ENCODE peak calls at places on chromosomes 2 and 18, in seven cellular contexts. D is HepG2, S is SK-N-SH, K is K562, Y is GM12878, G is H1, F is HCT116. P is an unnamed sample. For H3K4me1, the result is how much of the 10 kb centered on the place peaks cover.

GRCh38 chr2:215808996-215809395 is 204.4 kb downstream of the MREG start:
- DNase-seq in S (no peak), Y (no peak), K (peak), F (no peak), D (no peak), G (no peak), P (no peak)

GRCh38 chr2:19607931-19608762 is 249.7 kb upstream of the OSR1 start:
- DNase-seq in F (no peak), G (no peak), K (no peak), Y (no peak), S (no peak), D (no peak), P (no peak)

GRCh38 chr2:168452781-168453180 is 3.3 kb upstream of the CERS6 start:
- DNase-seq in F (no peak), D (no peak), S (no peak), K (no peak), G (no peak), Y (no peak), P (no peak)

GRCh38 chr2:122390406-122390805 is 635.0 kb downstream of the TSN start:
- DNase-seq in S (no peak), D (no peak), Y (peak), F (no peak), G (no peak), K (no peak), P (no peak)

GRCh38 chr2:165008916-165009315 is 53.6 kb upstream of the SLC38A11 start:
- DNase-seq in G (no peak), Y (no peak), S (no peak), K (no peak), D (no peak), F (no peak), P (no peak)

GRCh38 chr2:135130751-135131150 is 78.7 kb downstream of the RAB3GAP1 start:
- DNase-seq in K (no peak), G (no peak), Y (no peak), S (no peak), F (no peak), D (no peak), P (no peak)

GRCh38 chr2:37573406-37573805 is 98.0 kb downstream of the CDC42EP3 start:
- DNase-seq in F (no peak), K (no peak), S (no peak), Y (no peak), D (no peak), G (no peak), P (no peak)

GRCh38 chr18:77199707-77200106 is 49.9 kb upstream of the GALR1 start:
- DNase-seq in K (no peak), D (no peak), F (no peak), S (no peak), Y (no peak), G (no peak), P (no peak)

GRCh38 chr2:86054539-86055082 is 51.1 kb downstream of the POLR1A start:
- DNase-seq in G (no peak), Y (no peak), F (no peak), S (no peak), K (no peak), D (no peak), P (no peak)

GRCh38 chr2:137348301-137348700 is 583.0 kb downstream of the THSD7B start:
- DNase-seq in K (no peak), G (no peak), D (no peak), Y (no peak), S (no peak), F (no peak), P (no peak)

GRCh38 chr2:109410021-109410815 is 203.5 kb downstream of the SEPTIN10 start:
- DNase-seq in S (no peak), G (no peak), D (no peak), K (no peak), Y (no peak), F (no peak), P (peak)

GRCh38 chr2:48419884-48420511 is 110.0 kb upstream of the STON1 start:
- DNase-seq in K (no peak), D (no peak), S (no peak), Y (no peak), F (no peak), G (peak), P (no peak)

GRCh38 chr18:37598966-37599896 is 33.6 kb upstream of the CELF4 start:
- DNase-seq in F (no peak), K (no peak), D (no peak), Y (no peak), G (peak), S (no peak), P (no peak)

GRCh38 chr2:109188485-109188868 is 59.5 kb downstream of the SH3RF3 start:
- DNase-seq in Y (no peak), S (no peak), K (no peak), G (no peak), F (no peak), D (no peak), P (no peak)

GRCh38 chr18:617970-618504 is 21.2 kb downstream of the CLUL1 start:
- DNase-seq in G (no peak), K (peak), F (no peak), S (no peak), Y (no peak), D (no peak), P (no peak)

GRCh38 chr2:100142393-100142792 is at the start of gene AFF3:
- DNase-seq in D (no peak), K (no peak), F (no peak), S (no peak), Y (peak), G (no peak), P (no peak)

GRCh38 chr18:69172046-69172445 is 228.6 kb upstream of the DOK6 start:
- DNase-seq in D (no peak), Y (no peak), K (no peak), S (no peak), G (no peak), F (no peak), P (no peak)

GRCh38 chr2:45173513-45173912 is 164.3 kb upstream of the SIX2 start:
- DNase-seq in F (peak), D (no peak), G (peak), K (no peak), S (no peak), Y (no peak), P (no peak)

GRCh38 chr2:227632827-227633226 is 15.5 kb downstream of the SCYGR4 start:
- DNase-seq in Y (no peak), F (no peak), D (no peak), G (no peak), K (no peak), S (no peak), P (no peak)

GRCh38 chr2:152683400-152683799 is 33.9 kb downstream of the PRPF40A start:
- DNase-seq in K (no peak), Y (no peak), G (no peak), D (no peak), F (no peak), S (no peak), P (no peak)

GRCh38 chr2:102114851-102115497 is 27.6 kb upstream of the IL1R1 start:
- DNase-seq in D (peak), K (no peak), G (no peak), Y (no peak), S (no peak), F (no peak), P (no peak)

GRCh38 chr2:12948963-12949353 is 232.2 kb downstream of the TRIB2 start:
- DNase-seq in S (no peak), G (no peak), Y (no peak), K (no peak), D (no peak), F (no peak), P (no peak)

GRCh38 chr2:236176417-236176816 is 8.2 kb upstream of the GBX2 start:
- DNase-seq in S (peak), G (peak), F (no peak), Y (no peak), K (peak), D (peak), P (no peak)

GRCh38 chr2:162258169-162258568 is 14.9 kb upstream of the FAP start:
- DNase-seq in F (no peak), Y (no peak), S (no peak), G (no peak), D (no peak), K (no peak), P (no peak)

GRCh38 chr2:29113027-29113686 is 2.1 kb upstream of the CLIP4 start:
- DNase-seq in G (no peak), Y (no peak), S (no peak), K (no peak), D (peak), F (peak), P (no peak)

GRCh38 chr2:168913171-168913484 is 12.0 kb downstream of the G6PC2 start:
- DNase-seq in S (peak), F (no peak), Y (no peak), K (no peak), G (no peak), D (no peak), P (no peak)

GRCh38 chr2:133674433-133675331 is 106.4 kb upstream of the NCKAP5 start:
- DNase-seq in F (no peak), S (no peak), D (peak), K (no peak), G (peak), Y (no peak), P (peak)

GRCh38 chr18:22088029-22088428 is 81.4 kb upstream of the GATA6 start:
- DNase-seq in S (no peak), Y (no peak), G (no peak), F (no peak), D (no peak), K (no peak), P (no peak)

GRCh38 chr2:138782378-138782777 is 2.2 kb upstream of the NXPH2 start:
- DNase-seq in Y (no peak), F (no peak), G (no peak), D (no peak), K (no peak), S (no peak), P (no peak)

GRCh38 chr2:46390036-46390435 is 89.3 kb upstream of the TMEM247 start:
- DNase-seq in Y (no peak), F (no peak), D (no peak), G (no peak), K (no peak), S (no peak), P (no peak)

GRCh38 chr2:24617431-24617830 is 126.4 kb downstream of the NCOA1 start:
- DNase-seq in F (no peak), S (peak), G (no peak), K (no peak), D (no peak), Y (no peak), P (no peak)

GRCh38 chr18:12911928-12912703 is 28.1 kb upstream of the PTPN2 start:
- DNase-seq in F (no peak), K (no peak), G (peak), D (no peak), Y (no peak), S (no peak), P (no peak)

GRCh38 chr18:3251963-3252277 is 4.3 kb downstream of the MYL12A start:
- DNase-seq in K (no peak), F (no peak), S (no peak), D (no peak), G (no peak), Y (no peak), P (no peak)

GRCh38 chr18:3252843-3253242 is 5.2 kb downstream of the MYL12A start:
- DNase-seq in Y (no peak), K (no peak), D (no peak), G (no peak), F (no peak), S (no peak), P (no peak)

GRCh38 chr18:3250237-3251107 is 2.9 kb downstream of the MYL12A start:
- DNase-seq in Y (no peak), G (no peak), K (peak), S (no peak), D (no peak), F (no peak), P (no peak)

GRCh38 chr18:3248670-3249359 is 1.2 kb downstream of the MYL12A start:
- DNase-seq in S (no peak), D (peak), K (no peak), Y (no peak), G (no peak), F (no peak), P (no peak)

GRCh38 chr18:3251249-3251962 is 3.8 kb downstream of the MYL12A start:
- DNase-seq in K (no peak), Y (no peak), D (no peak), G (no peak), F (no peak), S (no peak), P (no peak)
- H3K4me1 ChIP-seq in K (under half), Y (under half), D (half or more), G (under half), F (under half), S (under half), P (under half)

GRCh38 chr2:238651306-238652052 is 196.4 kb upstream of the TWIST2 start:
- DNase-seq in K (no peak), D (no peak), S (no peak), Y (no peak), G (no peak), F (no peak), P (no peak)
- H3K9ac ChIP-seq in K (no peak), D (no peak), S (no peak), Y (no peak), G (no peak), F (no peak), P (no peak)

GRCh38 chr18:33116376-33116775 is 324.1 kb downstream of the CCDC178 start:
- DNase-seq in Y (no peak), K (no peak), S (no peak), G (no peak), D (no peak), F (no peak), P (no peak)
- TF ChIP-seq YY1 in Y (no peak), K (no peak), S (no peak), G (no peak), D (no peak), F (no peak), P (no peak)

GRCh38 chr2:217839750-217840107 is 163.1 kb downstream of the TNS1 start:
- DNase-seq in F (no peak), D (no peak), S (no peak), Y (no peak), K (no peak), G (no peak), P (no peak)

GRCh38 chr2:217838409-217838831 is 164.4 kb downstream of the TNS1 start:
- DNase-seq in K (no peak), F (no peak), S (no peak), Y (no peak), G (no peak), D (no peak), P (no peak)

GRCh38 chr2:217837530-217837929 is 165.3 kb downstream of the TNS1 start:
- DNase-seq in Y (no peak), F (no peak), D (no peak), K (no peak), G (no peak), S (no peak), P (no peak)

GRCh38 chr2:217840522-217840921 is 162.3 kb downstream of the TNS1 start:
- DNase-seq in D (no peak), F (no peak), G (no peak), Y (no peak), K (no peak), S (no peak), P (no peak)

GRCh38 chr2:217839073-217839749 is 163.6 kb downstream of the TNS1 start:
- DNase-seq in S (no peak), F (no peak), Y (no peak), G (no peak), K (no peak), D (no peak), P (no peak)
- H3K4me1 ChIP-seq in S (under half), F (under half), Y (under half), G (under half), K (under half), D (under half), P (under half)

GRCh38 chr2:172333626-172334330 is 93.6 kb upstream of the ITGA6 start:
- DNase-seq in S (no peak), Y (no peak), G (no peak), F (no peak), K (no peak), D (no peak), P (no peak)

GRCh38 chr2:172334988-172335387 is 92.4 kb upstream of the ITGA6 start:
- DNase-seq in F (no peak), G (no peak), Y (no peak), K (no peak), S (no peak), D (no peak), P (no peak)

GRCh38 chr2:172333206-172333605 is 94.2 kb upstream of the ITGA6 start:
- DNase-seq in S (no peak), F (no peak), D (no peak), G (no peak), Y (no peak), K (no peak), P (no peak)

GRCh38 chr2:172336681-172337080 is 90.7 kb upstream of the ITGA6 start:
- DNase-seq in F (no peak), Y (no peak), D (no peak), G (no peak), S (no peak), K (no peak), P (no peak)

GRCh38 chr2:172335731-172336130 is 91.7 kb upstream of the ITGA6 start:
- DNase-seq in G (no peak), S (no peak), Y (no peak), K (no peak), D (no peak), F (no peak), P (no peak)
- H3K9ac ChIP-seq in G (no peak), S (no peak), Y (no peak), K (no peak), D (no peak), F (no peak), P (no peak)

DNA sequence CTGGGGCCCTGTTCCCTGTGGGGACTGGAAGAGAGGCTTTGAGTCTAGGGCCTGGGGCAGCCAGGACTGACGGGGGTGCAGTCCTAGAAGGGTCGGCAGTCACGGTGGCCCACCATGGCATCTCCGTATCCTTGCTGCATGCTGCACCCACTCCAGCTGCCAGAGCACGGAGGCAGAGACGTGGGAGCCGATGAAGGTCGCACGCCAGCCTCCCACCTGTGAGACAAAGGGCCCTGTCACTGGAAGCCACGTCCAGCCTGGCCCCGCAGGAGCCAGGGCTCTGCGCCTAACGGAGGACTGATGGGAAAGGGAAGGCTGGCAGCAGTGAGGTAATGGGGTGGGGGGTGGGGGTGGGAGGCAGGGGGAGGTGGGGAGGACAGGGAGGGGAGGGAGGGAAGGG is 21.9 kb downstream of the ITM2C start:
- DNase-seq in G (no peak), Y (no peak), S (no peak), D (no peak), K (no peak), F (no peak), P (no peak)
- TF ChIP-seq YY1 in G (no peak), Y (no peak), S (no peak), D (no peak), K (no peak), F (no peak), P (no peak)

DNA sequence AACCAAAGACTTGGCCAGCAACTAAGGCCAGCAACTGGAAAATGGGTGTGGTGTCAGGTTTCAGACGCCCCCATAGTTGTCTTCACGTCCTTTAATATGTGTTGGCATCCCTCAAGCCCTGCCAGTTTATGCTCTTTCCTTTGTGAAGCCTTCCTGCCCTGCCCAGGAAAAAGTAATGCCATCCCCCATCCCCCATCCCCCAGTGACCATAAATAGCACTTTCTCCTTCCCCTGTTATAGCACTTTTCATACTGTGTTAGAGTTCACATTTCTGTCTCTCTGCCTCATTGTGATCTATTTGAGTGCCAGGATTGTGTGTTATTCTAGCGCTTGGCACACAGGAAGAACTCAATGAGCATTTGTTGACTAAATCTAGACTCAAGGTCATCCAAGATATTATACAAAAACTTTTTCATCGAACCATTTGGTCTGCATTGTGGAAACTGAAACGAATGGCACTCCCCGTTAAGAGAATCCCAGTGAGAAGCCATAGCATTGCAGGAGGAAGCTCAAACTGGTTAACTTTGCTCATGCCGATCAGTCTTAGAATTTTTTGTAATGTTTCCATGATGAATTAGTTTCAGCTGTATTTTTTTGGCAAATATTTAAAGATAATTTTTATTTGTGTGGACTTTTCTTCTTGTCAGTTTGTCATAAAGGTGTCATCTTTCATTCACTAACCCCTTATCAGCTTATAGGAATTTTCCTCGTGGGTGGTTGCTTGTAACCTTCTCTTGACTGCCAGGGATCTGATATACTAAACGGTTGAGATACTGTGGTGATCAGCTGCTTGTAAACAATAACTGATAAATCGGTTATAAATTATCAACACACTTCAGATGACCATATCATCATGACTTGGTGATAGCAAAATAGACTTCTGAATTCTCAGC is 15.7 kb downstream of the CRIM1 start:
- DNase-seq in K (no peak), Y (no peak), S (no peak), D (peak), F (no peak), G (no peak), P (no peak)
- H3K4me1 ChIP-seq in K (under half), Y (under half), S (under half), D (half or more), F (half or more), G (under half), P (under half)

DNA sequence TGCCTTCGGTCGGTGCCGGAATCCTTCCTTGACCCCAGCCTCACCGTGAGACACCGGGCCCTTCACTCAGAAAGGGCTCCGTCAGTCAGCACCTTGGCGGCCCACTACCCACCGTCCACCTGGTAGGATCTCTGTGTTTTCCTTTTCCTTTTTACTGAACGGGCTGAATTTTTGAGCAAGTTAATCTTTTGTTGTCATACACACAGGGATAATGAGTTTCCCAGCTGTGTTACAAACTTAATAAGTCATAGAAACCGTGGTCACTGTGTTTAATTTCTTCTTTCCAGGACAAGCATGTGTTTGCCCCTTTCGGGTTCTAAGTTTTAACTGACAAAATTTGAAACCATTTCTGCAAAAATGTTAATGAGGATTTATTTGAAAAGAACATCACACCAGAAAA is 39.0 kb upstream of the TPO start:
- DNase-seq in D (no peak), S (no peak), K (no peak), G (no peak), F (no peak), Y (no peak), P (no peak)
- H3K9ac ChIP-seq in D (no peak), S (no peak), K (no peak), G (no peak), F (no peak), Y (no peak), P (no peak)

P was measured in NT2/D1.